ENCODE peak calls at places on chromosomes 16 and 17, in eight cellular contexts. J is cardiac fibroblast, B is AG04449, N is brain microvascular endothelial cell, M is tibial nerve, V is bronchial epithelial cell, Y is Panc1, H is GM13977. C is an unnamed sample.

GRCh38 chr17:1490643-1491405 is 1.7 kb downstream of the MYO1C start:
- DNase-seq in H (peak), N (no peak), M (no peak), V (peak), J (peak), B (no peak), Y (no peak), C (no peak)

GRCh38 chr16:84925092-84925772 is 86.1 kb downstream of the ZDHHC7 start:
- DNase-seq in J (peak), H (peak), B (no peak), M (no peak), Y (peak), N (no peak), V (peak), C (no peak)

GRCh38 chr16:15650698-15651161 is 685 bp downstream of the NDE1 start:
- DNase-seq in J (peak), B (no peak), M (no peak), H (peak), V (no peak), N (no peak), Y (no peak), C (no peak)

GRCh38 chr16:31873556-31874353 is at the start of gene ZNF267:
- DNase-seq in M (peak), N (peak), J (peak), Y (peak), V (peak), H (peak), B (peak), C (peak)

GRCh38 chr17:62941358-62941991 is 24.6 kb upstream of the TANC2 start:
- DNase-seq in B (no peak), N (no peak), J (no peak), H (no peak), V (no peak), Y (no peak), M (no peak), C (no peak)

GRCh38 chr17:30336369-30337171 is 2.7 kb upstream of the TMIGD1 start:
- DNase-seq in J (peak), N (peak), B (no peak), M (no peak), H (peak), V (peak), Y (peak), C (peak)

GRCh38 chr16:56400458-56400857 is 24.9 kb downstream of the AMFR start:
- DNase-seq in N (no peak), V (peak), Y (no peak), M (no peak), J (no peak), B (no peak), H (no peak), C (no peak)

GRCh38 chr16:10668322-10669045 is 26.2 kb downstream of the TEKT5 start:
- DNase-seq in H (peak), B (no peak), J (peak), Y (peak), N (peak), V (no peak), M (no peak), C (no peak)

GRCh38 chr16:56388209-56388608 is 37.1 kb downstream of the AMFR start:
- DNase-seq in Y (no peak), H (no peak), V (peak), B (no peak), J (no peak), M (no peak), N (peak), C (no peak)

GRCh38 chr17:45410144-45411091 is 22.3 kb downstream of the ARHGAP27 start:
- DNase-seq in N (no peak), Y (no peak), H (peak), V (no peak), B (no peak), M (no peak), J (no peak), C (no peak)

GRCh38 chr17:55224746-55225145 is 40.0 kb upstream of the HLF start:
- DNase-seq in J (no peak), N (no peak), V (no peak), Y (no peak), B (no peak), H (no peak), M (no peak), C (no peak)

GRCh38 chr16:19130852-19131808 is 17.4 kb downstream of the ITPRIPL2 start:
- DNase-seq in M (no peak), J (peak), V (peak), Y (no peak), B (no peak), H (peak), N (peak), C (no peak)

GRCh38 chr17:81898029-81898866 is 3.8 kb upstream of the NPB start:
- DNase-seq in M (no peak), B (peak), Y (peak), H (no peak), N (peak), V (peak), J (peak), C (no peak)

GRCh38 chr16:81502396-81503060 is 57.9 kb downstream of the CMIP start:
- DNase-seq in H (no peak), M (no peak), Y (no peak), J (no peak), V (no peak), N (no peak), B (no peak), C (no peak)

GRCh38 chr17:76805319-76805718 is 62.9 kb upstream of the MGAT5B start:
- DNase-seq in B (no peak), J (peak), H (no peak), V (no peak), Y (no peak), N (peak), M (no peak), C (no peak)

GRCh38 chr17:37194208-37194607 is 181.6 kb upstream of the C17orf78 start:
- DNase-seq in V (no peak), M (no peak), B (no peak), H (no peak), Y (no peak), J (no peak), N (no peak), C (no peak)

GRCh38 chr16:49483251-49483650 is 109.6 kb downstream of the C16orf78 start:
- DNase-seq in M (no peak), N (no peak), J (no peak), H (no peak), Y (no peak), V (no peak), B (no peak), C (no peak)

GRCh38 chr16:914453-914852 is 56.3 kb downstream of the LMF1 start:
- DNase-seq in Y (peak), M (no peak), N (no peak), J (no peak), B (no peak), V (peak), H (no peak), C (no peak)

GRCh38 chr17:32111141-32111771 is 31.0 kb upstream of the RHOT1 start:
- DNase-seq in M (peak), H (no peak), J (peak), B (no peak), V (peak), Y (no peak), N (peak), C (no peak)

GRCh38 chr16:10120953-10121352 is 61.3 kb downstream of the GRIN2A start:
- DNase-seq in J (no peak), V (no peak), M (no peak), H (no peak), N (peak), Y (no peak), B (no peak), C (no peak)

GRCh38 chr16:53055603-53056527 is 1.1 kb downstream of the CHD9 start:
- DNase-seq in V (no peak), Y (no peak), M (no peak), H (no peak), J (peak), B (no peak), N (peak), C (no peak)

GRCh38 chr16:60727856-60728255 is 1308.4 kb downstream of the CDH8 start:
- DNase-seq in H (no peak), B (no peak), J (no peak), V (no peak), M (no peak), Y (no peak), N (no peak), C (no peak)

GRCh38 chr16:3007957-3008748 is 4.6 kb upstream of the CLDN9 start:
- DNase-seq in J (no peak), M (no peak), V (no peak), H (no peak), N (no peak), Y (no peak), B (no peak), C (no peak)

GRCh38 chr17:16255481-16255901 is 38.5 kb downstream of the PIGL start:
- DNase-seq in B (no peak), N (no peak), Y (no peak), M (no peak), H (no peak), V (no peak), J (peak), C (no peak)

GRCh38 chr16:48125888-48126287 is 29.9 kb downstream of the ABCC12 start:
- DNase-seq in N (no peak), B (no peak), J (no peak), Y (no peak), M (no peak), V (no peak), H (no peak), C (no peak)

GRCh38 chr16:31429314-31429713 is 1.2 kb upstream of the COX6A2 start:
- DNase-seq in Y (no peak), B (no peak), M (no peak), H (no peak), V (no peak), J (no peak), N (no peak), C (no peak)

GRCh38 chr16:64626771-64627170 is 495.1 kb downstream of the CDH11 start:
- DNase-seq in J (no peak), H (no peak), V (peak), N (no peak), Y (no peak), M (no peak), B (no peak), C (no peak)

GRCh38 chr16:81424761-81425160 is 19.8 kb upstream of the CMIP start:
- DNase-seq in J (no peak), M (no peak), V (peak), N (no peak), Y (no peak), B (no peak), H (peak), C (peak)

GRCh38 chr16:88781140-88782077 is 3.6 kb downstream of the PIEZO1 start:
- DNase-seq in J (no peak), H (peak), B (no peak), Y (no peak), N (no peak), M (no peak), V (no peak), C (no peak)

DNA sequence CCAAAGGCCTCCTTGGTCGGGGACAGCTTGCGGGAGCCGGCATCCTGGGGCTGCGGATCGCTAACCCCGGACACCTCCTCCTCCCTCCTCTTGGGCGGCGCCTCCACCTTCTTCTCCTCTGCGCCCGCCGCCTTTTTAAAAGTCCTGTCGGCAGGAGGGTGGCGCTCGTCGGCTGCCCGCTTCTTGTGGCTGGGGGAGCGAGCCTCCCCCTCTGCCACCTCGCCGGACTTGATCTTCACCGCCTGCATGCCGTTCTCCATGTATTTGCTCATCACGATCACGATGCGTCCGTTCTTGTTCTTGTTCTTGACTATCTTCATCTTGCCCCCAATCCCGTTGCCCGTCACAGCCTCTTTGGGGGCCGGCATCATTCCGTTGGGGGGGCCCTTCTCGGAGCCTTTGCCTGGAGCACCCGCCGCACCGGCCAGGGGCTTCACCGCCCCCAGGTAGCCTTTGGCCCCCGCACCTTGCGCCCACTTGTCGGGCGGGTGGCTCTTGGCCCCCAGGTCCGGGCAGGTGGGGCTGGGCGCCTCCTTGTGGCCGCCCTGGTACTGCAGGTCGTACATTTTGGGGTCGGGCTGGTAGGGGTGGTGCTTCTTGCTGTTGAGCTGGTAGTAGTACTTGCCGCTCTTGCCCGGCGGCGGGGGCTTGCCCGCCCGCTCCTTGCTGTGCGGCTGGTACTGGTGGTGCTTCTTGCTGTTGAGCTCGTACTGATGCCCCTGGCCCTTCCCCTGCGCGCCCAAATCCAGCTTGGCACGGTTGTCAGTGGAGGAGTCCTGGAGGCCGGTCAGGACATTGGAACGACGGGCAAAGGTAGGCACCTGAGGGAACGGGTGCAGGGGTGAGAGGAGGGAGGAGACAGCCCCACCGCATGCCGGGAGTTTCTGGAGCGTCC is 4.4 kb downstream of the CBX4 start:
- DNase-seq in Y (no peak), N (no peak), H (no peak), B (no peak), M (no peak), J (no peak), V (no peak), C (no peak)
- TF ChIP-seq CTCF in Y (peak), N (peak), H (peak), B (peak), M (peak), J (peak), V (peak), C (peak)

GRCh38 chr17:49890077-49890821 is 42.4 kb upstream of the TAC4 start:
- DNase-seq in H (no peak), V (no peak), B (no peak), Y (no peak), M (no peak), J (peak), N (no peak), C (no peak)

GRCh38 chr17:49889500-49889899 is 41.6 kb upstream of the TAC4 start:
- DNase-seq in J (no peak), Y (no peak), H (no peak), V (no peak), M (no peak), B (no peak), N (no peak), C (no peak)

GRCh38 chr17:49886036-49886435 is 38.2 kb upstream of the TAC4 start:
- DNase-seq in J (no peak), M (no peak), H (no peak), V (no peak), B (no peak), N (no peak), Y (no peak), C (no peak)

GRCh38 chr17:49887086-49887743 is 39.3 kb upstream of the TAC4 start:
- DNase-seq in M (no peak), B (no peak), Y (no peak), V (peak), H (no peak), J (no peak), N (no peak), C (no peak)

GRCh38 chr17:49887744-49888360 is 40.0 kb upstream of the TAC4 start:
- DNase-seq in V (peak), H (no peak), B (no peak), N (no peak), Y (no peak), M (no peak), J (no peak), C (no peak)
- TF ChIP-seq CTCF in V (no peak), H (no peak), B (no peak), N (no peak), Y (no peak), M (no peak), J (no peak), C (no peak)

GRCh38 chr17:42509916-42510315 is 26.1 kb upstream of the NAGLU start:
- DNase-seq in B (no peak), M (no peak), N (no peak), Y (no peak), J (no peak), H (no peak), V (no peak), C (no peak)
- TF ChIP-seq CTCF in B (no peak), M (no peak), N (no peak), Y (no peak), J (no peak), H (no peak), V (no peak), C (no peak)

DNA sequence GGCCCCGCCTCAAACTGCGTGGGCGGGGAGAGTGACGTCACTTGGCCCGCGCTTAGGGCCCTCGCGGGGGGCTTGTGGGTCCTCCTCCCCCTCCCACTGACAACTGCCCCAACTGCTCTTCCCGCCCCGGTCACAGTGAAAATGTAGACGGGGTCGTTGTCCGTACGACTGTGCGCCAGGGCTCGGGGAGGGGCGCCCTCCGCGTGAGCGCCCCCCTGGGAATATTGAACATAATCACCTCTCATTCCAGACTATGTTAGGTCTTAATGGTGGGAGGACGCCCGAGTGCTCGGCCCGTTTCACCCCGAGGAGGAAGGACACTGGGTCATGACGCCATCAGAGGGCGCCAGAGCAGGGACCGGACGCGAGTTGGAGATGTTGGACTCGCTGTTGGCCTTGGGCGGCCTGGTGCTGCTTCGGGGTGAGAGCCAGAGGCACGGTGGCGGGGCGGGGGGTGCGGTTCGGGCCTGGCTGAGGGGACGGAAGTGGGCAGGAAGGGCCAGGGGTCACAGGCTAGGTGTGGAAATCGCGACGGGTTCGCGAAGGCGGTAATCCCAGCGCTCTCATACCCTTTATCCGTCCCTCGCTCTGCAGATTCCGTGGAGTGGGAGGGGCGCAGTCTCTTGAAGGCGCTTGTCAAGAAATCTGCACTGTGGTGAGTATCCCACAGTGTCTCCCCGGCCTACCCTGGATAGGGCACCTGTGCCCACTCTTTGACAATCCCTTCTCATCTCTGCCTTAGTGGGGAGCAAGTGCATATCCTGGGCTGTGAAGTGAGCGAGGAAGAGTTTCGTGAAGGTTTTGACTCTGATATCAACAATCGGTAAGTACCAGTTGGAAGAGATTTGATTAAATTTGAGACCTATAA is at the start of gene ELP5:
- DNase-seq in H (peak), N (peak), B (peak), J (peak), V (peak), M (peak), Y (no peak), C (peak)
- TF ChIP-seq CTCF in H (peak), N (no peak), B (peak), J (no peak), V (peak), M (peak), Y (peak), C (peak)

C was measured in epithelial cell of proximal tubule.